ENCODE peak calls at places on chromosome 19, in seven cellular contexts. One of them, this sample, is unnamed.

GRCh38 chr19:12133069-12133468 is 7.1 kb downstream of the ZNF20 start:
- DNase-seq in LHCN-M2: peak
- DNase-seq in fibroblast of mammary gland: peak
- DNase-seq in neuronal stem cell: no peak
- DNase-seq in NCI-H748 treated with DMSO at 0.1 percent for 48 hours: no peak
- DNase-seq in foreskin keratinocyte: no peak
- DNase-seq in pulmonary artery endothelial cell: no peak
- DNase-seq in this sample: no peak

GRCh38 chr19:11196406-11197287 is 698 bp downstream of the KANK2 start:
- DNase-seq in foreskin keratinocyte: no peak
- DNase-seq in fibroblast of mammary gland: peak
- DNase-seq in NCI-H748 treated with DMSO at 0.1 percent for 48 hours: no peak
- DNase-seq in neuronal stem cell: no peak
- DNase-seq in LHCN-M2: peak
- DNase-seq in pulmonary artery endothelial cell: no peak
- DNase-seq in this sample: peak

GRCh38 chr19:56637976-56638555 is 4.9 kb upstream of the SMIM17 start:
- DNase-seq in NCI-H748 treated with DMSO at 0.1 percent for 48 hours: no peak
- DNase-seq in neuronal stem cell: peak
- DNase-seq in foreskin keratinocyte: peak
- DNase-seq in LHCN-M2: peak
- DNase-seq in fibroblast of mammary gland: peak
- DNase-seq in pulmonary artery endothelial cell: peak
- DNase-seq in this sample: peak

GRCh38 chr19:18683955-18684641 is 618 bp downstream of the CRTC1 start:
- DNase-seq in pulmonary artery endothelial cell: no peak
- DNase-seq in LHCN-M2: no peak
- DNase-seq in NCI-H748 treated with DMSO at 0.1 percent for 48 hours: no peak
- DNase-seq in neuronal stem cell: no peak
- DNase-seq in fibroblast of mammary gland: no peak
- DNase-seq in foreskin keratinocyte: no peak
- DNase-seq in this sample: no peak

GRCh38 chr19:48121909-48122371 is 11.3 kb upstream of the PLA2G4C start:
- DNase-seq in neuronal stem cell: no peak
- DNase-seq in foreskin keratinocyte: no peak
- DNase-seq in fibroblast of mammary gland: no peak
- DNase-seq in NCI-H748 treated with DMSO at 0.1 percent for 48 hours: no peak
- DNase-seq in LHCN-M2: no peak
- DNase-seq in pulmonary artery endothelial cell: peak
- DNase-seq in this sample: peak

GRCh38 chr19:54431255-54431838 is 16.1 kb downstream of the TTYH1 start:
- DNase-seq in LHCN-M2: no peak
- DNase-seq in NCI-H748 treated with DMSO at 0.1 percent for 48 hours: no peak
- DNase-seq in foreskin keratinocyte: no peak
- DNase-seq in fibroblast of mammary gland: peak
- DNase-seq in pulmonary artery endothelial cell: no peak
- DNase-seq in neuronal stem cell: no peak
- DNase-seq in this sample: peak

GRCh38 chr19:43575955-43576451 is 402 bp downstream of the PINLYP start:
- DNase-seq in NCI-H748 treated with DMSO at 0.1 percent for 48 hours: no peak
- DNase-seq in foreskin keratinocyte: peak
- DNase-seq in pulmonary artery endothelial cell: no peak
- DNase-seq in LHCN-M2: no peak
- DNase-seq in neuronal stem cell: no peak
- DNase-seq in fibroblast of mammary gland: no peak
- DNase-seq in this sample: no peak

GRCh38 chr19:19218911-19219310 is 7.2 kb downstream of the NCAN start:
- DNase-seq in fibroblast of mammary gland: no peak
- DNase-seq in foreskin keratinocyte: no peak
- DNase-seq in pulmonary artery endothelial cell: no peak
- DNase-seq in NCI-H748 treated with DMSO at 0.1 percent for 48 hours: no peak
- DNase-seq in neuronal stem cell: no peak
- DNase-seq in LHCN-M2: no peak
- DNase-seq in this sample: no peak

GRCh38 chr19:18203408-18203862 is 407 bp downstream of the RAB3A start:
- DNase-seq in neuronal stem cell: no peak
- DNase-seq in LHCN-M2: no peak
- DNase-seq in NCI-H748 treated with DMSO at 0.1 percent for 48 hours: no peak
- DNase-seq in foreskin keratinocyte: no peak
- DNase-seq in pulmonary artery endothelial cell: no peak
- DNase-seq in fibroblast of mammary gland: no peak
- DNase-seq in this sample: no peak

GRCh38 chr19:13350761-13351160 is 155.5 kb downstream of the CACNA1A start:
- DNase-seq in LHCN-M2: no peak
- DNase-seq in pulmonary artery endothelial cell: no peak
- DNase-seq in neuronal stem cell: no peak
- DNase-seq in foreskin keratinocyte: no peak
- DNase-seq in NCI-H748 treated with DMSO at 0.1 percent for 48 hours: no peak
- DNase-seq in fibroblast of mammary gland: peak
- DNase-seq in this sample: no peak

GRCh38 chr19:13032837-13033236 is 37.6 kb downstream of the NFIX start:
- DNase-seq in fibroblast of mammary gland: no peak
- DNase-seq in foreskin keratinocyte: no peak
- DNase-seq in pulmonary artery endothelial cell: no peak
- DNase-seq in LHCN-M2: no peak
- DNase-seq in NCI-H748 treated with DMSO at 0.1 percent for 48 hours: no peak
- DNase-seq in neuronal stem cell: no peak
- DNase-seq in this sample: no peak

GRCh38 chr19:48361912-48362311 is 1.8 kb downstream of the TMEM143 start:
- DNase-seq in LHCN-M2: no peak
- DNase-seq in NCI-H748 treated with DMSO at 0.1 percent for 48 hours: no peak
- DNase-seq in neuronal stem cell: no peak
- DNase-seq in foreskin keratinocyte: no peak
- DNase-seq in fibroblast of mammary gland: no peak
- DNase-seq in pulmonary artery endothelial cell: no peak
- DNase-seq in this sample: no peak

GRCh38 chr19:15702590-15702930 is 25.3 kb upstream of the OR10H2 start:
- DNase-seq in LHCN-M2: peak
- DNase-seq in neuronal stem cell: no peak
- DNase-seq in fibroblast of mammary gland: peak
- DNase-seq in NCI-H748 treated with DMSO at 0.1 percent for 48 hours: peak
- DNase-seq in foreskin keratinocyte: peak
- DNase-seq in pulmonary artery endothelial cell: peak
- DNase-seq in this sample: peak

GRCh38 chr19:11268783-11269267 is 6.5 kb upstream of the DOCK6 start:
- DNase-seq in LHCN-M2: peak
- DNase-seq in NCI-H748 treated with DMSO at 0.1 percent for 48 hours: no peak
- DNase-seq in pulmonary artery endothelial cell: peak
- DNase-seq in neuronal stem cell: no peak
- DNase-seq in foreskin keratinocyte: peak
- DNase-seq in fibroblast of mammary gland: peak
- DNase-seq in this sample: peak

GRCh38 chr19:11091343-11092153 is 2.3 kb downstream of the LDLR start:
- DNase-seq in NCI-H748 treated with DMSO at 0.1 percent for 48 hours: peak
- DNase-seq in pulmonary artery endothelial cell: peak
- DNase-seq in LHCN-M2: peak
- DNase-seq in fibroblast of mammary gland: peak
- DNase-seq in foreskin keratinocyte: peak
- DNase-seq in neuronal stem cell: no peak
- DNase-seq in this sample: peak

GRCh38 chr19:32631381-32631780 is 43.6 kb downstream of the ANKRD27 start:
- DNase-seq in fibroblast of mammary gland: no peak
- DNase-seq in NCI-H748 treated with DMSO at 0.1 percent for 48 hours: no peak
- DNase-seq in foreskin keratinocyte: no peak
- DNase-seq in neuronal stem cell: no peak
- DNase-seq in LHCN-M2: no peak
- DNase-seq in pulmonary artery endothelial cell: no peak
- DNase-seq in this sample: no peak

GRCh38 chr19:3034845-3035541 is 5.9 kb upstream of the TLE2 start:
- DNase-seq in foreskin keratinocyte: no peak
- DNase-seq in neuronal stem cell: no peak
- DNase-seq in LHCN-M2: peak
- DNase-seq in NCI-H748 treated with DMSO at 0.1 percent for 48 hours: no peak
- DNase-seq in pulmonary artery endothelial cell: no peak
- DNase-seq in fibroblast of mammary gland: peak
- DNase-seq in this sample: peak

GRCh38 chr19:38665950-38666661 is 18.7 kb downstream of the ACTN4 start:
- DNase-seq in LHCN-M2: peak
- DNase-seq in fibroblast of mammary gland: no peak
- DNase-seq in neuronal stem cell: peak
- DNase-seq in foreskin keratinocyte: no peak
- DNase-seq in pulmonary artery endothelial cell: peak
- DNase-seq in NCI-H748 treated with DMSO at 0.1 percent for 48 hours: no peak
- DNase-seq in this sample: no peak

GRCh38 chr19:16951529-16951928 is 62.7 kb downstream of the F2RL3 start:
- DNase-seq in fibroblast of mammary gland: no peak
- DNase-seq in foreskin keratinocyte: peak
- DNase-seq in NCI-H748 treated with DMSO at 0.1 percent for 48 hours: no peak
- DNase-seq in LHCN-M2: no peak
- DNase-seq in neuronal stem cell: no peak
- DNase-seq in pulmonary artery endothelial cell: no peak
- DNase-seq in this sample: peak

GRCh38 chr19:43570174-43570791 is 5.0 kb downstream of the XRCC1 start:
- DNase-seq in LHCN-M2: no peak
- DNase-seq in neuronal stem cell: no peak
- DNase-seq in NCI-H748 treated with DMSO at 0.1 percent for 48 hours: peak
- DNase-seq in pulmonary artery endothelial cell: no peak
- DNase-seq in fibroblast of mammary gland: no peak
- DNase-seq in foreskin keratinocyte: peak
- DNase-seq in this sample: peak

GRCh38 chr19:13847033-13847899 is 29.7 kb upstream of the NANOS3 start:
- DNase-seq in LHCN-M2: peak
- DNase-seq in foreskin keratinocyte: peak
- DNase-seq in NCI-H748 treated with DMSO at 0.1 percent for 48 hours: peak
- DNase-seq in pulmonary artery endothelial cell: no peak
- DNase-seq in fibroblast of mammary gland: peak
- DNase-seq in neuronal stem cell: peak
- DNase-seq in this sample: peak

GRCh38 chr19:38266981-38267597 is 2.7 kb downstream of the SPINT2 start:
- DNase-seq in pulmonary artery endothelial cell: no peak
- DNase-seq in NCI-H748 treated with DMSO at 0.1 percent for 48 hours: no peak
- DNase-seq in neuronal stem cell: no peak
- DNase-seq in foreskin keratinocyte: no peak
- DNase-seq in fibroblast of mammary gland: no peak
- DNase-seq in LHCN-M2: peak
- DNase-seq in this sample: peak

GRCh38 chr19:12838182-12838890 is at the start of gene MAST1:
- DNase-seq in foreskin keratinocyte: no peak
- DNase-seq in LHCN-M2: no peak
- DNase-seq in NCI-H748 treated with DMSO at 0.1 percent for 48 hours: peak
- DNase-seq in fibroblast of mammary gland: no peak
- DNase-seq in pulmonary artery endothelial cell: no peak
- DNase-seq in neuronal stem cell: no peak
- DNase-seq in this sample: peak

GRCh38 chr19:41861846-41862245 is 1.8 kb downstream of the RPS19 start:
- DNase-seq in LHCN-M2: no peak
- DNase-seq in pulmonary artery endothelial cell: no peak
- DNase-seq in foreskin keratinocyte: no peak
- DNase-seq in fibroblast of mammary gland: no peak
- DNase-seq in neuronal stem cell: no peak
- DNase-seq in NCI-H748 treated with DMSO at 0.1 percent for 48 hours: no peak
- DNase-seq in this sample: no peak

GRCh38 chr19:41206926-41207750 is 11.9 kb upstream of the AXL start:
- DNase-seq in NCI-H748 treated with DMSO at 0.1 percent for 48 hours: no peak
- DNase-seq in foreskin keratinocyte: no peak
- DNase-seq in fibroblast of mammary gland: peak
- DNase-seq in pulmonary artery endothelial cell: no peak
- DNase-seq in LHCN-M2: no peak
- DNase-seq in neuronal stem cell: no peak
- DNase-seq in this sample: no peak

This sample was measured in epithelial cell of esophagus.